ENCODE peak calls at places on chromosome 21, in nine cellular contexts. W is IMR-90, H is heart right ventricle, T is fibroblast of the aortic adventitia, B is mesothelial cell of epicardium, P is WTC11, J is fibroblast of lung, Z is foreskin keratinocyte, M is mucosa of descending colon. I is an unnamed sample.

GRCh38 chr21:31383770-31384169 is 39.7 kb upstream of the TIAM1 start:
- DNase-seq in W (no peak), H (no peak), T (no peak), B (no peak), P (no peak), J (no peak), Z (no peak), M (no peak), I (no peak)

GRCh38 chr21:25283720-25284119 is 323.6 kb downstream of the MRPL39 start:
- DNase-seq in W (peak), H (no peak), T (peak), B (no peak), P (no peak), J (peak), Z (peak), M (no peak), I (no peak)

GRCh38 chr21:44834231-44834950 is 16.5 kb upstream of the SUMO3 start:
- DNase-seq in W (no peak), H (no peak), T (no peak), B (no peak), P (no peak), J (no peak), Z (no peak), M (no peak), I (no peak)

GRCh38 chr21:45456014-45456835 is 51.3 kb downstream of the COL18A1 start:
- DNase-seq in W (no peak), H (peak), T (no peak), B (no peak), P (no peak), J (no peak), Z (no peak), M (no peak), I (no peak)

GRCh38 chr21:38761531-38761930 is 44.2 kb upstream of the ETS2 start:
- DNase-seq in W (no peak), H (no peak), T (peak), B (no peak), P (no peak), J (no peak), Z (no peak), M (no peak), I (no peak)

GRCh38 chr21:36397606-36398005 is 12.4 kb downstream of the CHAF1B start:
- DNase-seq in W (no peak), H (no peak), T (no peak), B (no peak), P (no peak), J (no peak), Z (no peak), M (no peak), I (no peak)

GRCh38 chr21:45309069-45309521 is 21.4 kb upstream of the POFUT2 start:
- DNase-seq in W (peak), H (peak), T (peak), B (no peak), P (peak), J (peak), Z (peak), M (peak), I (peak)

GRCh38 chr21:22631066-22631465 is 1632.9 kb downstream of the NCAM2 start:
- DNase-seq in W (no peak), H (no peak), T (no peak), B (no peak), P (no peak), J (no peak), Z (no peak), M (no peak), I (no peak)

GRCh38 chr21:17590443-17590842 is 22.3 kb downstream of the BTG3 start:
- DNase-seq in W (peak), H (no peak), T (peak), B (no peak), P (no peak), J (no peak), Z (no peak), M (no peak), I (no peak)

GRCh38 chr21:38716942-38717341 is 88.8 kb upstream of the ETS2 start:
- DNase-seq in W (peak), H (no peak), T (no peak), B (no peak), P (no peak), J (peak), Z (peak), M (no peak), I (no peak)

GRCh38 chr21:39662411-39662953 is 49.7 kb downstream of the B3GALT5 start:
- DNase-seq in W (no peak), H (no peak), T (no peak), B (no peak), P (no peak), J (no peak), Z (no peak), M (no peak), I (no peak)

GRCh38 chr21:23017989-23018388 is 2019.8 kb downstream of the NCAM2 start:
- DNase-seq in W (no peak), H (no peak), T (no peak), B (no peak), P (no peak), J (no peak), Z (peak), M (no peak), I (no peak)

GRCh38 chr21:43854773-43855633 is 10.0 kb upstream of the AGPAT3 start:
- DNase-seq in W (no peak), H (no peak), T (no peak), B (no peak), P (no peak), J (no peak), Z (no peak), M (no peak), I (no peak)

GRCh38 chr21:37483776-37484175 is 117.2 kb downstream of the DYRK1A start:
- DNase-seq in W (no peak), H (no peak), T (no peak), B (no peak), P (peak), J (no peak), Z (no peak), M (no peak), I (no peak)

GRCh38 chr21:45078877-45079281 is 4.5 kb downstream of the ADARB1 start:
- DNase-seq in W (peak), H (no peak), T (peak), B (no peak), P (no peak), J (peak), Z (peak), M (peak), I (no peak)

GRCh38 chr21:44052830-44053226 is 40.7 kb downstream of the TRAPPC10 start:
- DNase-seq in W (no peak), H (no peak), T (no peak), B (no peak), P (no peak), J (no peak), Z (no peak), M (no peak), I (no peak)

GRCh38 chr21:32727478-32727727 is 410 bp downstream of the SYNJ1 start:
- DNase-seq in W (no peak), H (no peak), T (no peak), B (no peak), P (no peak), J (no peak), Z (no peak), M (no peak), I (no peak)

GRCh38 chr21:46116846-46117585 is 19.1 kb downstream of the COL6A2 start:
- DNase-seq in W (no peak), H (peak), T (peak), B (peak), P (peak), J (no peak), Z (no peak), M (no peak), I (peak)

GRCh38 chr21:16194851-16195251 is 465.1 kb downstream of the USP25 start:
- DNase-seq in W (peak), H (no peak), T (peak), B (no peak), P (no peak), J (peak), Z (peak), M (no peak), I (no peak)

GRCh38 chr21:41316200-41316599 is 401 bp upstream of the FAM3B start:
- DNase-seq in W (no peak), H (no peak), T (no peak), B (no peak), P (no peak), J (no peak), Z (no peak), M (peak), I (no peak)

GRCh38 chr21:32806810-32807386 is 35.3 kb upstream of the PAXBP1 start:
- DNase-seq in W (peak), H (no peak), T (peak), B (no peak), P (no peak), J (peak), Z (no peak), M (no peak), I (no peak)

GRCh38 chr21:38012700-38013099 is 96.4 kb upstream of the KCNJ6 start:
- DNase-seq in W (no peak), H (no peak), T (no peak), B (no peak), P (no peak), J (no peak), Z (no peak), M (no peak), I (no peak)

GRCh38 chr21:31034378-31034777 is 3.9 kb downstream of the KRTAP19-8 start:
- DNase-seq in W (no peak), H (no peak), T (no peak), B (no peak), P (no peak), J (no peak), Z (peak), M (no peak), I (no peak)

GRCh38 chr21:38297193-38297592 is 40.4 kb downstream of the KCNJ15 start:
- DNase-seq in W (peak), H (no peak), T (no peak), B (no peak), P (no peak), J (peak), Z (peak), M (no peak), I (no peak)

GRCh38 chr21:31334648-31335121 is 9.4 kb downstream of the TIAM1 start:
- DNase-seq in W (no peak), H (no peak), T (no peak), B (no peak), P (no peak), J (peak), Z (no peak), M (no peak), I (no peak)

GRCh38 chr21:44423941-44424607 is 31.2 kb upstream of the LRRC3 start:
- DNase-seq in W (no peak), H (no peak), T (no peak), B (no peak), P (peak), J (no peak), Z (no peak), M (no peak), I (peak)

GRCh38 chr21:44024895-44025353 is 12.8 kb downstream of the TRAPPC10 start:
- DNase-seq in W (peak), H (peak), T (peak), B (no peak), P (no peak), J (peak), Z (peak), M (peak), I (peak)

GRCh38 chr21:43884012-43884860 is 19.2 kb downstream of the AGPAT3 start:
- DNase-seq in W (no peak), H (no peak), T (peak), B (no peak), P (no peak), J (peak), Z (peak), M (peak), I (peak)

GRCh38 chr21:38956791-38957571 is 151.3 kb downstream of the ETS2 start:
- DNase-seq in W (peak), H (no peak), T (no peak), B (no peak), P (no peak), J (peak), Z (no peak), M (peak), I (peak)

GRCh38 chr21:16437586-16437985 is 707.8 kb downstream of the USP25 start:
- DNase-seq in W (no peak), H (no peak), T (no peak), B (no peak), P (no peak), J (no peak), Z (no peak), M (no peak), I (no peak)

GRCh38 chr21:38645282-38645681 is 147.0 kb upstream of the ERG start:
- DNase-seq in W (peak), H (no peak), T (peak), B (no peak), P (no peak), J (peak), Z (peak), M (no peak), I (no peak)

GRCh38 chr21:22535630-22536029 is 1537.4 kb downstream of the NCAM2 start:
- DNase-seq in W (no peak), H (no peak), T (no peak), B (no peak), P (no peak), J (no peak), Z (no peak), M (no peak), I (no peak)

GRCh38 chr21:25560151-25560783 is 47.0 kb downstream of the MRPL39 start:
- DNase-seq in W (no peak), H (no peak), T (no peak), B (no peak), P (no peak), J (no peak), Z (no peak), M (no peak), I (no peak)

GRCh38 chr21:44801468-44802395 is at the start of gene UBE2G2:
- DNase-seq in W (peak), H (peak), T (peak), B (peak), P (peak), J (peak), Z (peak), M (peak), I (peak)

GRCh38 chr21:16211339-16212303 is 481.8 kb downstream of the USP25 start:
- DNase-seq in W (peak), H (no peak), T (peak), B (no peak), P (no peak), J (peak), Z (peak), M (no peak), I (no peak)

GRCh38 chr21:23452384-23453083 is 2154.7 kb downstream of the MRPL39 start:
- DNase-seq in W (no peak), H (no peak), T (no peak), B (no peak), P (peak), J (no peak), Z (no peak), M (no peak), I (no peak)

GRCh38 chr21:32131960-32132359 is 146.9 kb downstream of the MIS18A start:
- DNase-seq in W (peak), H (no peak), T (peak), B (no peak), P (no peak), J (peak), Z (no peak), M (no peak), I (no peak)

GRCh38 chr21:38930838-38931237 is 125.1 kb downstream of the ETS2 start:
- DNase-seq in W (peak), H (no peak), T (peak), B (no peak), P (no peak), J (no peak), Z (no peak), M (no peak), I (no peak)

GRCh38 chr21:42409366-42409765 is 5.7 kb downstream of the UBASH3A start:
- DNase-seq in W (no peak), H (no peak), T (no peak), B (no peak), P (no peak), J (no peak), Z (no peak), M (no peak), I (no peak)

GRCh38 chr21:42411891-42412635 is 8.4 kb downstream of the UBASH3A start:
- DNase-seq in W (no peak), H (no peak), T (no peak), B (no peak), P (no peak), J (peak), Z (peak), M (no peak), I (no peak)

GRCh38 chr21:42412636-42412933 is 8.9 kb downstream of the UBASH3A start:
- DNase-seq in W (no peak), H (no peak), T (no peak), B (no peak), P (no peak), J (no peak), Z (no peak), M (no peak), I (no peak)

GRCh38 chr21:42413093-42413492 is 9.4 kb downstream of the UBASH3A start:
- DNase-seq in W (no peak), H (no peak), T (no peak), B (no peak), P (no peak), J (no peak), Z (no peak), M (no peak), I (no peak)

DNA sequence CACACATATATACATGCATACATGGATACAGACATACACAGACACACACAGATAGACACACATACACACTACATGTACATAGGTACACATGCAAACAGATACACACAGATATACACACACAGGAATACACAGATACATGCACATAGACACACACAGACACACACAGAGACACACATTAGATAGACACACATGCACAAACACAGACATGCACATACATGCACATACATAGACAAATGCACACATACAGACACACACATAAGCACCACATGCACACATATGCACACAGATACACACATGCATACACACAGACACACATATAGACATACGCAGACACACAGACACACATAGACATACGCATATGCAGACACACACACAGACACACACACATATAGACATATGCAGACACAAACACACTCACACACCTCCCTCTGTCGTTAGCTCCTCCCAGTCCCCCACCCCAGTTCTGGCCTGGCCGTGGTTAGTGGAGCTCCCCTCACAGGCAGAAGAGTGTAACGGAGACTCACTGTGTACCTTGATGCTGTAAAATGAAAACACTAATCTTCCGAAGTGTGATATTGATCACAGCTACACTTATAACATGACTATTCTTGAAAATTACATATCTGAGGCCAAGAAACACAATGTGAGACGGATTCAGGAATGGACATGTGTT is 7.6 kb downstream of the UBASH3A start:
- DNase-seq in W (no peak), H (no peak), T (no peak), B (no peak), P (peak), J (no peak), Z (no peak), M (no peak), I (no peak)
- TF ChIP-seq CTCF in W (no peak), H (no peak), T (no peak), B (no peak), P (no peak), J (no peak), Z (no peak), M (no peak), I (no peak)

GRCh38 chr21:28669978-28670377 is 322.7 kb downstream of the LTN1 start:
- DNase-seq in W (no peak), H (no peak), T (no peak), B (no peak), P (no peak), J (no peak), Z (no peak), M (no peak), I (no peak)
- TF ChIP-seq CTCF in W (no peak), H (no peak), T (no peak), B (no peak), P (no peak), J (no peak), Z (no peak), M (no peak), I (no peak)

DNA sequence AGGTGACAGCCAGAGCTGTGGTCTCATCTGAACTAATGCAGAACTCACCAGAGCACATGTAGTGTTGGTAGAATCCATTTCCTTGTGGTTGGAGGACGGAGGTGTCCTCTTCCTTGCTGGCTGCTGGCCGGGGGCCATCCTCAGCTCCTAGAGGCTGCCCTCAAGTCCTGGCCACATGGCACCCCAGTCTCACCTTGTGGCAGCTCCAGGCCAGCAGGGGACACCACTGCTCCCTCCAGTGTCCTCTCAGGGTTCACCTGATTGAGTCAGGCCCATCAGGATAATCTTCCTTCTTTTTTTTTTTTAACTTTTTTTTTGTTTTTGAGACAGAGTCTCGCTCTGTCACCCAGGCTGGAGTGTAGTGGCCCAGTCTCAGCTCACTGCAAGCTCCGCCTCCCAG is 2.9 kb downstream of the KCNE1 start:
- DNase-seq in W (no peak), H (no peak), T (no peak), B (no peak), P (no peak), J (no peak), Z (no peak), M (no peak), I (no peak)
- TF ChIP-seq CTCF in W (peak), H (no peak), T (no peak), B (no peak), P (no peak), J (peak), Z (peak), M (no peak), I (no peak)

GRCh38 chr21:14841511-14842472 is 223.0 kb downstream of the NRIP1 start:
- DNase-seq in W (no peak), H (peak), T (no peak), B (no peak), P (no peak), J (no peak), Z (no peak), M (no peak), I (no peak)
- TF ChIP-seq CTCF in W (no peak), H (no peak), T (no peak), B (no peak), P (no peak), J (no peak), Z (no peak), M (no peak), I (no peak)

GRCh38 chr21:34670220-34670961 is 1.6 kb downstream of the CLIC6 start:
- DNase-seq in W (no peak), H (no peak), T (no peak), B (no peak), P (peak), J (peak), Z (peak), M (no peak), I (no peak)
- TF ChIP-seq CTCF in W (no peak), H (no peak), T (no peak), B (no peak), P (no peak), J (no peak), Z (no peak), M (no peak), I (no peak)

I was measured in dorsolateral prefrontal cortex.